ENCODE peak calls at places on chromosomes 12 and 14, in eight cellular contexts. H is midbrain; C is A549; U is CD4-positive, alpha-beta T cell; L is NCI-H2081; K is Daoy; S is frontal cortex; D is stimulated activated CD8-positive, alpha-beta memory T cell treated with anti-CD3 and anti-CD28 coated beads, Interleukin-7, amount 100 ng/mL, for 24 hours. T is an unnamed sample.

GRCh38 chr14:45658917-45659299 is 405.9 kb upstream of the MIS18BP1 start:
- DNase-seq in H (no peak), C (no peak), L (no peak), K (no peak), U (no peak), S (no peak), D (no peak), T (no peak)

GRCh38 chr12:114995891-114996290 is 311.9 kb upstream of the TBX3 start:
- DNase-seq in U (no peak), C (no peak), L (no peak), D (no peak), S (no peak), K (peak), H (no peak), T (no peak)

GRCh38 chr14:23402296-23403138 is 5.6 kb downstream of the MYH6 start:
- DNase-seq in L (no peak), C (no peak), K (peak), H (no peak), U (no peak), S (no peak), D (no peak), T (no peak)

GRCh38 chr14:72472845-72473244 is 421.1 kb downstream of the DPF3 start:
- DNase-seq in L (no peak), K (no peak), S (no peak), U (no peak), C (peak), D (no peak), H (no peak), T (no peak)

GRCh38 chr14:80445605-80446004 is 234.3 kb upstream of the DIO2 start:
- DNase-seq in U (no peak), K (no peak), S (no peak), D (no peak), L (no peak), C (no peak), H (no peak), T (no peak)

GRCh38 chr12:76124456-76124855 is 40.0 kb upstream of the NAP1L1 start:
- DNase-seq in S (no peak), L (no peak), C (no peak), H (no peak), D (no peak), U (no peak), K (peak), T (no peak)

GRCh38 chr12:53219116-53219955 is 12.3 kb upstream of the ITGB7 start:
- DNase-seq in D (no peak), C (peak), L (no peak), H (no peak), U (peak), K (peak), S (peak), T (peak)

GRCh38 chr12:26528943-26529342 is 304.1 kb downstream of the ITPR2 start:
- DNase-seq in K (no peak), U (no peak), D (no peak), S (no peak), H (no peak), L (no peak), C (no peak), T (no peak)

GRCh38 chr14:29822430-29822709 is 105.3 kb downstream of the PRKD1 start:
- DNase-seq in H (no peak), D (no peak), C (peak), U (no peak), K (no peak), L (peak), S (no peak), T (no peak)

GRCh38 chr14:73460691-73461127 is 2.4 kb upstream of the NUMB start:
- DNase-seq in H (no peak), S (no peak), D (no peak), K (peak), U (no peak), L (peak), C (no peak), T (no peak)

GRCh38 chr12:65685514-65685913 is 138.8 kb upstream of the HMGA2 start:
- DNase-seq in K (peak), H (no peak), D (no peak), S (no peak), U (no peak), C (peak), L (no peak), T (no peak)

GRCh38 chr12:19428261-19428660 is 11.0 kb upstream of the AEBP2 start:
- DNase-seq in C (no peak), S (no peak), D (no peak), K (no peak), H (no peak), L (no peak), U (no peak), T (no peak)

GRCh38 chr14:93824518-93825234 is 36.4 kb upstream of the PRIMA1 start:
- DNase-seq in S (no peak), L (no peak), C (no peak), H (no peak), K (peak), D (no peak), U (no peak), T (no peak)

GRCh38 chr12:132190012-132190755 is 45.9 kb downstream of the NOC4L start:
- DNase-seq in L (no peak), H (no peak), D (no peak), K (peak), S (no peak), U (no peak), C (peak), T (no peak)

GRCh38 chr12:49827351-49828099 is 688 bp downstream of the NCKAP5L start:
- DNase-seq in D (no peak), C (peak), L (peak), S (peak), H (peak), U (peak), K (peak), T (no peak)

GRCh38 chr12:5083955-5084849 is 40.5 kb downstream of the KCNA5 start:
- DNase-seq in H (peak), U (no peak), L (peak), C (peak), S (peak), D (no peak), K (peak), T (no peak)

GRCh38 chr12:98544741-98545140 is 29.4 kb downstream of the TMPO start:
- DNase-seq in L (no peak), H (no peak), S (no peak), U (no peak), K (no peak), D (no peak), C (no peak), T (no peak)

GRCh38 chr12:52673216-52673615 is 7.0 kb downstream of the KRT1 start:
- DNase-seq in L (no peak), D (no peak), U (no peak), H (no peak), C (peak), K (no peak), S (no peak), T (no peak)

GRCh38 chr12:78963439-78964222 is 99.1 kb downstream of the SYT1 start:
- DNase-seq in H (no peak), L (no peak), S (no peak), K (peak), C (no peak), U (no peak), D (no peak), T (no peak)

T was measured in activated T-helper 2 cell treated with anti-CD3 and anti-CD28 coated beads, Interferon-gamma antibody, Interleukin-2, Interleukin-4, amounts not matched to agents 10 μg/mL and 5 μg/mL and 100 μg/mL, durations not matched to agents 14 hours and 24 hours and 36 hours.